ENCODE peak calls at places on chromosomes 1 and 21, in five cellular contexts. K is Peyer's patch, N is ovary, J is upper lobe of left lung, X is IMR-90. M is an unnamed sample.
A peak's percentile ranks its signal among the peaks of the same experiment; 100 is the strongest.

GRCh38 chr1:167819849-167820683 is 93.9 kb downstream of the ADCY10 start:
- DNase-seq in J (peak; percentile 75), X (peak; percentile 96), K (peak; percentile 62), N (peak; percentile 82), M (peak; percentile 65)

GRCh38 chr1:151210830-151211229 is 12.5 kb downstream of the PIP5K1A start:
- DNase-seq in K (no peak), X (peak; percentile 72), N (no peak), J (no peak), M (no peak)

GRCh38 chr1:226702318-226702956 is 36.6 kb downstream of the ITPKB start:
- DNase-seq in N (no peak), J (no peak), X (peak; percentile 88), K (no peak), M (no peak)

GRCh38 chr1:105793541-105794146 is 1262.8 kb upstream of the PRMT6 start:
- DNase-seq in X (no peak), K (no peak), J (no peak), N (peak; percentile 76), M (peak; percentile 19)

GRCh38 chr1:15684468-15685283 is 556 bp downstream of the PLEKHM2 start:
- DNase-seq in X (no peak), N (peak; percentile 49), J (peak; percentile 54), K (peak; percentile 65), M (peak; percentile 49)

GRCh38 chr21:41366522-41367151 is 4.8 kb downstream of the MX2 start:
- DNase-seq in J (peak; percentile 85), N (no peak), K (peak; percentile 88), X (peak; percentile 73), M (peak; percentile 32)

GRCh38 chr1:58392083-58392482 is 154.4 kb downstream of the OMA1 start:
- DNase-seq in K (no peak), N (no peak), X (no peak), J (no peak), M (peak; percentile 20)

GRCh38 chr1:173393655-173393993 is 83.5 kb upstream of the PRDX6 start:
- DNase-seq in X (peak; percentile 78), N (no peak), J (no peak), K (no peak), M (no peak)

GRCh38 chr1:37016121-37016520 is 18.2 kb downstream of the GRIK3 start:
- DNase-seq in K (no peak), X (no peak), N (no peak), J (no peak), M (no peak)

GRCh38 chr1:93328809-93329477 is 16.8 kb upstream of the DR1 start:
- DNase-seq in K (no peak), X (peak; percentile 83), N (no peak), J (no peak), M (no peak)

GRCh38 chr1:65467536-65467935 is 47.1 kb downstream of the LEPR start:
- DNase-seq in K (no peak), X (peak; percentile 58), J (peak; percentile 29), N (no peak), M (no peak)

GRCh38 chr1:17886361-17886760 is 131.2 kb downstream of the ACTL8 start:
- DNase-seq in J (no peak), K (no peak), N (no peak), X (no peak), M (no peak)

GRCh38 chr1:236495359-236496120 is 28.2 kb upstream of the LGALS8 start:
- DNase-seq in K (no peak), J (no peak), N (no peak), X (no peak), M (no peak)

GRCh38 chr1:54569339-54569738 is 21.3 kb downstream of the ACOT11 start:
- DNase-seq in X (no peak), K (no peak), J (no peak), N (no peak), M (no peak)

GRCh38 chr1:156727914-156728598 is at the start of gene METTL25B:
- DNase-seq in N (peak; percentile 85), K (peak; percentile 92), X (peak; percentile 75), J (peak; percentile 80), M (peak; percentile 70)

GRCh38 chr1:178776553-178776952 is 51.5 kb downstream of the RALGPS2 start:
- DNase-seq in X (no peak), J (no peak), K (no peak), N (no peak), M (no peak)

GRCh38 chr1:22778842-22779520 is 68.3 kb downstream of the EPHB2 start:
- DNase-seq in K (no peak), J (no peak), X (no peak), N (peak; percentile 83), M (no peak)

GRCh38 chr1:173489149-173489600 is 12.0 kb downstream of the PRDX6 start:
- DNase-seq in K (no peak), X (peak; percentile 20), N (no peak), J (no peak), M (no peak)

GRCh38 chr1:51792864-51793263 is 85.7 kb downstream of the NRDC start:
- DNase-seq in N (no peak), J (no peak), K (no peak), X (peak; percentile 88), M (no peak)

GRCh38 chr1:85321237-85321964 is 45.0 kb upstream of the BCL10 start:
- DNase-seq in J (no peak), N (no peak), X (peak; percentile 75), K (no peak), M (no peak)

GRCh38 chr1:167219194-167219593 is 1.5 kb upstream of the POU2F1 start:
- DNase-seq in N (no peak), J (no peak), K (no peak), X (no peak), M (no peak)

GRCh38 chr1:94044290-94044790 is 76.6 kb downstream of the ABCA4 start:
- DNase-seq in X (no peak), K (no peak), J (peak; percentile 79), N (peak; percentile 51), M (no peak)

GRCh38 chr1:161074676-161075368 is 5.1 kb upstream of the ARHGAP30 start:
- DNase-seq in X (no peak), K (no peak), N (no peak), J (no peak), M (no peak)

GRCh38 chr21:29298348-29299045 is at the start of gene BACH1:
- DNase-seq in X (peak; percentile 91), K (peak; percentile 94), N (peak; percentile 91), J (peak; percentile 93), M (peak; percentile 78)

GRCh38 chr1:201213926-201214325 is 23.3 kb downstream of the IGFN1 start:
- DNase-seq in J (no peak), N (no peak), K (no peak), X (no peak), M (no peak)

GRCh38 chr21:36932417-36932816 is 34.1 kb downstream of the HLCS start:
- DNase-seq in X (no peak), N (no peak), J (no peak), K (no peak), M (no peak)

GRCh38 chr1:187928288-187928687 is 1099.5 kb downstream of the PLA2G4A start:
- DNase-seq in X (peak; percentile 36), N (no peak), K (no peak), J (no peak), M (no peak)

GRCh38 chr1:19495000-19495656 is 9.8 kb upstream of the CAPZB start:
- DNase-seq in J (no peak), K (no peak), X (no peak), N (peak; percentile 55), M (no peak)

GRCh38 chr1:59139396-59139795 is 157.5 kb upstream of the FGGY start:
- DNase-seq in X (no peak), N (no peak), J (no peak), K (no peak), M (no peak)

GRCh38 chr1:65079941-65080340 is 68.1 kb upstream of the AK4 start:
- DNase-seq in X (peak; percentile 50), J (no peak), N (no peak), K (no peak), M (no peak)

GRCh38 chr1:27872059-27872801 is at the start of gene THEMIS2:
- DNase-seq in K (peak; percentile 80), N (peak; percentile 41), X (no peak), J (peak; percentile 79), M (peak; percentile 83)
- TF ChIP-seq POLR2A in K (peak; percentile 68), N (no peak), X (no peak), J (peak; percentile 51), M (peak; percentile 54)

GRCh38 chr1:32503153-32503552 is 36.1 kb upstream of the ZBTB8A start:
- DNase-seq in X (no peak), K (no peak), N (no peak), J (no peak), M (no peak)

GRCh38 chr1:32496127-32496526 is 31.3 kb downstream of the ZBTB8B start:
- DNase-seq in X (peak; percentile 55), J (no peak), K (no peak), N (no peak), M (no peak)

GRCh38 chr1:32498751-32499150 is 33.9 kb downstream of the ZBTB8B start:
- DNase-seq in K (no peak), J (no peak), N (no peak), X (no peak), M (no peak)

GRCh38 chr1:32501865-32502264 is 37.0 kb downstream of the ZBTB8B start:
- DNase-seq in X (no peak), J (peak; percentile 32), N (no peak), K (no peak), M (no peak)

DNA sequence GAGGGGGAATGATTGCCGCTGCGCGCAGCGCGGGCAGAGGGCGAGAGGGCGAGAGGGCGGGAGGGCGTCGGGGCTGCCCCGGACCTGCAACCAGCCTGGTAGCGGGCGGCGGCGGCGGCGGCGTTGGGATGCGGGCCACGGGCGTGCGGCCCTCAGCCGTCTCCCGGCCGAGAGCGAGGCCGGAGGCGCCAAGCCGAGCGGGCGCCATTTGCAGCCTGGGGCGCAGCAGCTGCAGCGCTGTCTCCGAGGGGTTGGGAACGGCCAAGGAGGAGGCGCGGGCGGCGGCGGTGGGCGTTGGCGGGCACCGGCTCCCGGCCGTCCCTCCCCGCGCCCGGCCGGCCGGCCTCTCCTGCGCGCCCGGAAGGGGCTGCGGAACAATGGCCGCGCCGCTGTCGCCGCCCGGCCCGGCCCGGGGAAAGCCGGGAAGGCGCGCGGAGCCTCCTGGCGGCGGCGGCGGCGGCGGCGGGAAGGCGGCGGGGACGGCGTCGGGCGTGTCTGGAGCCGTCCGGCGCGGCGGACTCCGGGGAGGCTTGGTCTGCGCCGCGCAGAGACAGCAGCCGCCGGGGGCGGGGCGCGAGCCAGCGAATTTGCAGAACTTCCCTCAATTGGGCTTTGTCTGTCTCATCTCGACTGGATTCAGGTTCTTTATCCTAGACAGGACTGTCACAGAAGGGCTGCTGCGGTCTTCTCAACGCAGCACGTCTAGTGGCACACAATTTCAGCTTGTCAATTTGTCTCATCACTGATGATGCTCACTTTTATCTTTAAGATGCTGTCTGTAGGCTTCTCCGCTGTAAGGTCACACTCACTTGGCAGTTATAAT is 35.7 kb downstream of the ZBTB8B start:
- DNase-seq in J (peak; percentile 59), N (peak; percentile 58), K (peak; percentile 78), X (peak; percentile 49), M (peak; percentile 68)
- TF ChIP-seq POLR2A in J (peak; percentile 33), N (peak; percentile 10), K (no peak), X (no peak), M (no peak)

DNA sequence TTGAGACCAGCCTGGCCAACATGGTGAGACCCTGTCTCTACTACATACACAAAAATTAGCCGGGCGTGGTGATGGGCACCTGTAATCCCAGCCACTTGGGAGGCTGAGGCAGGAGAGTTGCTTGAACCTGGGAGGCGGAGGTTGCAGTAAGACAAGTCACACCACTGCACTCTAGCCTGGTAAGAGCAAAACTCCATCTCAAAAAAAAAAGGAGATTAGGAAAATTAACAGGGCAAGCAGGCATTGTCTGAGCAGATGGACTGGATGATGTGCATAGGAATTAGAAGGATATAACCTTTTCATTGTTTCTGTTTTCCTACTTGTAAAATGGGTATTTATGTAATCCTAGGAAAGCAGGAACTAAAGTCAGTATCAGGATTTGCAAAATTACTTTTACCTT is 15.6 kb downstream of the TARDBP start:
- DNase-seq in J (no peak), N (no peak), X (no peak), K (no peak), M (no peak)
- TF ChIP-seq POLR2A in J (no peak), N (no peak), X (no peak), K (no peak), M (peak; percentile 50)

GRCh38 chr1:24084050-24084449 is 27.9 kb downstream of the MYOM3 start:
- DNase-seq in K (no peak), X (no peak), N (no peak), J (no peak), M (no peak)
- TF ChIP-seq POLR2A in K (no peak), X (no peak), N (no peak), J (no peak), M (no peak)